ENCODE peak calls at places on chromosomes 16 and 17, in six cellular contexts. G, T, Y, L, F and C are unnamed samples.

GRCh38 chr16:24035127-24035842 is 199.5 kb downstream of the PRKCB start:
- DNase-seq in L (no peak), Y (no peak), G (no peak), T (no peak), F (no peak), C (no peak)

GRCh38 chr16:3187798-3188674 is at the start of gene OR1F1:
- DNase-seq in T (peak), G (no peak), F (no peak), Y (peak), L (peak), C (no peak)

GRCh38 chr17:42522798-42523278 is 13.2 kb upstream of the NAGLU start:
- DNase-seq in F (no peak), Y (no peak), L (no peak), T (no peak), G (no peak), C (no peak)

GRCh38 chr17:48645639-48646182 is 19.6 kb upstream of the HOXB9 start:
- DNase-seq in F (no peak), T (no peak), G (peak), Y (no peak), L (no peak), C (no peak)

GRCh38 chr16:67234180-67234597 is 7.3 kb downstream of the TMEM208 start:
- DNase-seq in F (no peak), G (no peak), Y (no peak), T (no peak), L (no peak), C (no peak)

GRCh38 chr16:14602443-14602963 is 27.6 kb downstream of the PARN start:
- DNase-seq in F (no peak), L (no peak), T (no peak), G (no peak), Y (no peak), C (no peak)

GRCh38 chr17:32596666-32597065 is 109.9 kb downstream of the CDK5R1 start:
- DNase-seq in G (no peak), L (no peak), T (no peak), F (no peak), Y (no peak), C (no peak)

GRCh38 chr16:22217890-22218730 is 12.0 kb downstream of the EEF2K start:
- DNase-seq in Y (peak), F (no peak), L (no peak), G (no peak), T (no peak), C (no peak)

GRCh38 chr17:57640079-57640478 is 105.0 kb downstream of the CCDC182 start:
- DNase-seq in G (no peak), L (no peak), Y (no peak), T (no peak), F (no peak), C (no peak)

GRCh38 chr16:56311208-56312027 is 113.9 kb downstream of the AMFR start:
- DNase-seq in L (no peak), Y (no peak), G (no peak), T (no peak), F (no peak), C (no peak)

GRCh38 chr17:740240-741055 is 8.1 kb downstream of the TLCD3A start:
- DNase-seq in Y (no peak), G (no peak), T (no peak), L (no peak), F (no peak), C (no peak)

GRCh38 chr17:34858941-34859562 is 102.2 kb downstream of the CCT6B start:
- DNase-seq in F (no peak), L (no peak), T (no peak), G (no peak), Y (no peak), C (no peak)

GRCh38 chr16:85781685-85782370 is 17.5 kb downstream of the EMC8 start:
- DNase-seq in G (peak), T (no peak), L (no peak), Y (no peak), F (no peak), C (no peak)

GRCh38 chr17:38656959-38657823 is 17.6 kb downstream of the EPOP start:
- DNase-seq in T (no peak), F (no peak), Y (no peak), L (no peak), G (no peak), C (no peak)

GRCh38 chr16:67390816-67391423 is 2.4 kb downstream of the TPPP3 start:
- DNase-seq in G (no peak), F (no peak), L (no peak), Y (no peak), T (no peak), C (no peak)

GRCh38 chr17:47205419-47205963 is 3.7 kb upstream of the MYL4 start:
- DNase-seq in F (peak), G (peak), T (no peak), Y (no peak), L (peak), C (no peak)

GRCh38 chr17:57062865-57063264 is 22.2 kb upstream of the AKAP1 start:
- DNase-seq in T (no peak), F (no peak), G (no peak), L (no peak), Y (no peak), C (no peak)

GRCh38 chr16:4882261-4882632 is 35.0 kb downstream of the UBN1 start:
- DNase-seq in L (no peak), T (no peak), G (no peak), F (no peak), Y (no peak), C (no peak)